ENCODE peak calls at places on chromosomes 16 and 17, in eight cellular contexts. K is LHCN-M2; L is sigmoid colon; Z is cortex of kidney; T is endothelial cell; A is CD8-positive, alpha-beta T cell; P is iris pigment epithelial cell; U is AG04450. J is an unnamed sample.
A peak's percentile ranks its signal among the peaks of the same experiment; 100 is the strongest.

GRCh38 chr16:78684040-78684611 is 584.7 kb downstream of the WWOX start:
- DNase-seq in K (peak; percentile 98), L (peak; percentile 81), Z (no peak), T (no peak), A (no peak), P (peak; percentile 31), U (no peak), J (no peak)

GRCh38 chr17:227581-228222 is 46.3 kb upstream of the DOC2B start:
- DNase-seq in K (no peak), L (no peak), Z (no peak), T (no peak), A (no peak), P (no peak), U (no peak), J (no peak)

GRCh38 chr17:36001109-36001735 is at the start of gene CCL15:
- DNase-seq in K (no peak), L (no peak), Z (no peak), T (no peak), A (no peak), P (no peak), U (no peak), J (no peak)

GRCh38 chr17:77455111-77455877 is 314.5 kb downstream of the SEC14L1 start:
- DNase-seq in K (no peak), L (no peak), Z (no peak), T (no peak), A (no peak), P (peak; percentile 96), U (no peak), J (no peak)

GRCh38 chr17:19958023-19958422 is 19.6 kb downstream of the AKAP10 start:
- DNase-seq in K (peak; percentile 97), L (no peak), Z (no peak), T (peak; percentile 25), A (no peak), P (peak; percentile 93), U (peak; percentile 76), J (peak; percentile 68)

GRCh38 chr17:59874366-59874765 is 18.4 kb downstream of the TUBD1 start:
- DNase-seq in K (no peak), L (no peak), Z (no peak), T (no peak), A (no peak), P (no peak), U (no peak), J (no peak)

GRCh38 chr17:1541367-1541904 is 21.2 kb downstream of the PITPNA start:
- DNase-seq in K (no peak), L (no peak), Z (no peak), T (no peak), A (no peak), P (no peak), U (no peak), J (no peak)

GRCh38 chr17:67431210-67432015 is 54.3 kb downstream of the PITPNC1 start:
- DNase-seq in K (peak; percentile 87), L (no peak), Z (no peak), T (no peak), A (no peak), P (peak; percentile 90), U (no peak), J (peak; percentile 36)

GRCh38 chr16:27795992-27796614 is 246.2 kb downstream of the KATNIP start:
- DNase-seq in K (peak; percentile 36), L (no peak), Z (no peak), T (peak; percentile 73), A (peak; percentile 10), P (peak; percentile 35), U (no peak), J (peak; percentile 3)

GRCh38 chr16:58021661-58022551 is 3.6 kb upstream of the MMP15 start:
- DNase-seq in K (peak; percentile 75), L (no peak), Z (no peak), T (no peak), A (no peak), P (peak; percentile 67), U (no peak), J (no peak)

GRCh38 chr17:79852748-79853147 is 13.5 kb upstream of the CBX4 start:
- DNase-seq in K (peak; percentile 41), L (no peak), Z (no peak), T (no peak), A (no peak), P (peak; percentile 58), U (no peak), J (no peak)

GRCh38 chr16:78289844-78290277 is 190.4 kb downstream of the WWOX start:
- DNase-seq in K (no peak), L (no peak), Z (no peak), T (no peak), A (no peak), P (no peak), U (no peak), J (no peak)

GRCh38 chr16:2786826-2787151 is 571 bp downstream of the PRSS33 start:
- DNase-seq in K (no peak), L (peak; percentile 22), Z (no peak), T (no peak), A (no peak), P (no peak), U (no peak), J (no peak)

GRCh38 chr17:48484256-48484655 is 46.6 kb downstream of the HOXB1 start:
- DNase-seq in K (peak; percentile 91), L (no peak), Z (no peak), T (no peak), A (no peak), P (peak; percentile 68), U (no peak), J (no peak)

GRCh38 chr17:62187681-62188080 is 122.6 kb upstream of the MED13 start:
- DNase-seq in K (peak; percentile 72), L (no peak), Z (no peak), T (no peak), A (no peak), P (no peak), U (peak; percentile 20), J (no peak)

GRCh38 chr17:75036643-75037268 is 10.0 kb downstream of the ATP5PD start:
- DNase-seq in K (no peak), L (peak; percentile 96), Z (no peak), T (no peak), A (peak; percentile 93), P (peak; percentile 43), U (no peak), J (peak; percentile 84)